ENCODE peak calls at places on chromosomes 16 and 17, in seven cellular contexts. O is PC-9, D is A673, Q is dorsolateral prefrontal cortex, E is ovary, N is fibroblast of the aortic adventitia, A is epithelial cell of proximal tubule. G is an unnamed sample.

GRCh38 chr16:4696905-4697866 is 3.8 kb downstream of the NUDT16L1 start:
- DNase-seq in O (no peak), D (no peak), Q (no peak), E (peak; percentile 34), N (no peak), A (no peak), G (no peak)

GRCh38 chr17:38741853-38742421 is 6.2 kb downstream of the PCGF2 start:
- DNase-seq in O (no peak), D (no peak), Q (no peak), E (no peak), N (peak; percentile 43), A (no peak), G (no peak)

GRCh38 chr16:48542020-48542473 is 67.9 kb downstream of the N4BP1 start:
- DNase-seq in O (peak; percentile 21), D (peak; percentile 60), Q (peak; percentile 72), E (no peak), N (peak; percentile 77), A (no peak), G (peak; percentile 55)

GRCh38 chr17:78723001-78723796 is 58.9 kb downstream of the CYTH1 start:
- DNase-seq in O (no peak), D (peak; percentile 82), Q (peak; percentile 96), E (peak; percentile 66), N (peak; percentile 31), A (no peak), G (no peak)

GRCh38 chr17:7562208-7562605 is 488 bp downstream of the SENP3 start:
- DNase-seq in O (no peak), D (no peak), Q (no peak), E (no peak), N (no peak), A (no peak), G (no peak)

GRCh38 chr16:72836985-72837384 is 210.9 kb downstream of the ZFHX3 start:
- DNase-seq in O (no peak), D (no peak), Q (no peak), E (no peak), N (no peak), A (no peak), G (no peak)

GRCh38 chr16:27344707-27345106 is 30.9 kb downstream of the IL4R start:
- DNase-seq in O (no peak), D (no peak), Q (no peak), E (no peak), N (no peak), A (no peak), G (no peak)

GRCh38 chr16:88882358-88883030 is 16.0 kb upstream of the PABPN1L start:
- DNase-seq in O (no peak), D (peak; percentile 37), Q (no peak), E (no peak), N (no peak), A (no peak), G (no peak)

GRCh38 chr16:65314246-65315003 is 192.6 kb upstream of the CDH11 start:
- DNase-seq in O (no peak), D (no peak), Q (no peak), E (no peak), N (no peak), A (no peak), G (no peak)

GRCh38 chr17:8292639-8293395 is 2.4 kb downstream of the SLC25A35 start:
- DNase-seq in O (no peak), D (no peak), Q (no peak), E (no peak), N (no peak), A (no peak), G (no peak)

GRCh38 chr16:67833035-67833417 is 9.1 kb upstream of the THAP11 start:
- DNase-seq in O (peak; percentile 12), D (no peak), Q (no peak), E (no peak), N (peak; percentile 58), A (no peak), G (no peak)

DNA sequence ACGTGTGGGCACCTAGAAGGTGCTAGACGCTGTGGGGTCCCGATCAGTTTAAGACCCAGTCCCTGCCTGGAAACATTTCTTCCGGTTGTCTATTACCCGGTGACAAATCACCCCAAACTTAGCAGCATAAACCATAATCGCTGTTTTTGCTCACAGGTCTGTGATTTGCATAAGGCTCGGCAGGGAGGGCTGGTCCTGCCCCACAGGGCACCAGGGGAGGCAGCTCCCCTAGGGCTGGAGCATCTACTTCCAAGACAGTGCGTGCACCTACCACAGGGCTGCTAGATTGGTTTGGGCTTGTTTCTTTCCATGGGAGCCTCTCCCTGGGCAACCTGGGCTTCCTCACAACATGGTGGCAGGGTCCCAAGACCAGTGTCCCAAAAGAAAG is 214.5 kb upstream of the CIBAR2 start:
- DNase-seq in O (no peak), D (no peak), Q (no peak), E (no peak), N (no peak), A (no peak), G (no peak)
- TF ChIP-seq CTCF in O (no peak), D (no peak), Q (no peak), E (no peak), N (no peak), A (no peak), G (no peak)

DNA sequence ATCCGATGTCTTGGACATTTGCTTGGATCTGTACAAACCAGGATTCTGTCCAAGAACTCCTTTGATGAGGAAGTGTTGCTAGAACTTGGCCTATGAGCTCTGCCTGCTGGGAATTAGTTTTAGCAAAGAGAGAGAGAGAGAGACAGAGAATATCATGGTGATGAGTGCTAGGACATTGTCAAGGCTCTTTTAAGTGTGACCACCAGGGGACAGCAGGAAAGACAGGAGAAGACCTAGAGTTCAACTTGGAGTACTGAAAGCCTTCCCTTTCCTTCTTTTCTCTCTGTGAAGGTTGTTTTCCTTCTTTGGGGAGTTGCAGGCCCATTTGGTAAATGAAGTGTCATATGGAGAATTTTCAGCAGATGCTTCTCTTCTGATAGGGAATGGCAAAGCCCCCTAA is 389.2 kb upstream of the HSBP1 start:
- DNase-seq in O (no peak), D (no peak), Q (no peak), E (no peak), N (no peak), A (no peak), G (no peak)
- TF ChIP-seq CTCF in O (no peak), D (no peak), Q (no peak), E (no peak), N (no peak), A (peak; percentile 34), G (no peak)

GRCh38 chr16:56312028-56312300 is 113.4 kb downstream of the AMFR start:
- DNase-seq in O (no peak), D (no peak), Q (no peak), E (no peak), N (no peak), A (no peak), G (no peak)
- TF ChIP-seq CTCF in O (no peak), D (no peak), Q (no peak), E (no peak), N (no peak), A (no peak), G (no peak)

DNA sequence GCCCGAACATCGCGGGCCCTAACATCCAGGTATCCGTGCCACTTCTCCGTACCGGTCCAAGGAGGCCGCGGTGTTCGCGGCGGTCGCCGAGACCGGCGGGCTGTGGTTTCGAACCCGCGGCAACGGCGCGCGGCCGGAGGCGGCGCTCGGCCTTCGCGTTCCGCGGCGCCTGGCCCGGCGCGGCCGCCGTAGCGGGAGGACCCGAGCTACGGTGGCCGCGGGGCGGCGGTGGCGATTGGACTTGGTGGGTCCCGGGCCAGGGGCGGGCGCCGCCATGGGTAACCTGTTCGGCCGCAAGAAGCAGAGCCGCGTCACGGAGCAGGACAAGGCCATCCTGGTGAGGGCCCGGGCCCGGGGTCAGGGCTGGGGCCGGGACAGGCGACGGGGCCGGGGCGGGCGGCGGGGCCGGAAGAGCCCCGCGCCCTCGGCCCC is at the start of gene CHMP6:
- DNase-seq in O (peak; percentile 71), D (peak; percentile 87), Q (peak; percentile 78), E (peak; percentile 71), N (peak; percentile 67), A (no peak), G (peak; percentile 81)
- TF ChIP-seq CTCF in O (peak; percentile 35), D (no peak), Q (peak; percentile 55), E (peak; percentile 83), N (peak; percentile 25), A (no peak), G (no peak)

DNA sequence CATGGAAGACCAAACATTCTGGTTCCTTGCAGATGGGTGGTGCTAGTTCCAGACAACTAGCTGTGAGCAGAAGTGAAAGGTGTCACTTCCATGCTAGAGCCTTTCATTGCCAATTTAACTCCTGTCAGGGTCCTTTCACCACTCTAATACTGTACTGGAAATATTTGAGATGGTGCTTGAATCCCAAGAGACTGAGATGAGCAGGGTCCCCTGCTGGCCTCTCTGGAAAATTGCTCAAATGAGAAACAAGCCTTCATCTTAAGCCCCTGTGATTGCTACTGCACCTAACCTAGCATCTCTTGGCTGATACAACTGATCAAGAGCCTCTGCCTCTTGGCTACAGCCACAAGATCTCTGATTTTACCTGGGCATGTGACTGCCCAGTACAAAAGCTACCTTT is 7.4 kb upstream of the VAC14 start:
- DNase-seq in O (no peak), D (peak; percentile 18), Q (no peak), E (no peak), N (no peak), A (no peak), G (no peak)
- TF ChIP-seq CTCF in O (no peak), D (peak; percentile 22), Q (no peak), E (no peak), N (peak; percentile 8), A (peak; percentile 26), G (no peak)

DNA sequence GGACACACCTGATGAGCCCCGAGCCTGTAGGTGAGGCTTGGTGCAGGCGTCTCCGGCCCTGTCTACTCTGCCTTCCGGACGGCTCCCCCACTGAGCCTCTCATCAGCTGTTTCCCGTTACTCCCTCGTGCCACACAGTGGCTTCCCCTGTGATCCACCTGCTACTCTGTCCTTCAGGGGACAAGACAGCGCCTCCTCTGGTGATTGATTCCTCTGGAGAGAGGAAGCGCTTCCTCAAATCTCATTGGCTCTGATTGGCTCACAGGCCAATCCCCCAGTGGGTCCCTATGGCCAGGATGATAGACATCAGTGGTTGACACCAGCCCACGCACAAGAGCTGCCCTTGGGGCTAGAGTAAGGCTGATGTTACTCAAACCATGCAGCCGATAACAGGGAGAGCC is 24.0 kb downstream of the RNF213 start:
- DNase-seq in O (no peak), D (peak; percentile 47), Q (no peak), E (no peak), N (no peak), A (no peak), G (no peak)
- TF ChIP-seq CTCF in O (no peak), D (peak; percentile 43), Q (no peak), E (no peak), N (no peak), A (peak; percentile 25), G (no peak)